ENCODE peak calls at places on chromosome 1, in four cellular contexts. A is IMR-90, I is thyroid gland, O is esophagus squamous epithelium. T is an unnamed sample.

GRCh38 chr1:39214714-39214997 is 10.2 kb downstream of the MACF1 start:
- DNase-seq in I (no peak), O (no peak), A (no peak), T (no peak)

GRCh38 chr1:204041803-204042505 is 31.0 kb upstream of the SOX13 start:
- DNase-seq in I (peak; percentile 10), O (no peak), A (peak; percentile 36), T (peak; percentile 75)

GRCh38 chr1:204331275-204331674 is 28.5 kb downstream of the PLEKHA6 start:
- DNase-seq in A (no peak), I (no peak), O (no peak), T (no peak)

GRCh38 chr1:10497109-10497508 is 22.4 kb downstream of the PEX14 start:
- DNase-seq in A (no peak), I (no peak), O (no peak), T (no peak)

GRCh38 chr1:226912587-226913176 is 27.4 kb upstream of the COQ8A start:
- DNase-seq in O (no peak), A (peak; percentile 6), I (peak; percentile 68), T (peak; percentile 80)

GRCh38 chr1:77438239-77438913 is 156.6 kb downstream of the AK5 start:
- DNase-seq in I (peak; percentile 5), A (peak; percentile 79), O (no peak), T (no peak)

GRCh38 chr1:87524021-87524754 is 195.5 kb downstream of the LMO4 start:
- DNase-seq in O (no peak), I (no peak), A (peak; percentile 73), T (no peak)

GRCh38 chr1:221648201-221648600 is 93.7 kb downstream of the DUSP10 start:
- DNase-seq in I (no peak), O (no peak), A (no peak), T (no peak)

GRCh38 chr1:184143449-184143848 is 91.9 kb downstream of the TSEN15 start:
- DNase-seq in O (no peak), A (peak; percentile 33), I (peak; percentile 65), T (no peak)

GRCh38 chr1:30191154-30191702 is 532.2 kb downstream of the MATN1 start:
- DNase-seq in I (no peak), O (no peak), A (peak; percentile 20), T (no peak)

GRCh38 chr1:235679644-235680043 is 30.1 kb upstream of the GNG4 start:
- DNase-seq in I (no peak), A (no peak), O (no peak), T (no peak)

GRCh38 chr1:235671992-235672391 is 22.4 kb upstream of the GNG4 start:
- DNase-seq in O (no peak), I (no peak), A (peak; percentile 5), T (no peak)

GRCh38 chr1:235679005-235679404 is 29.4 kb upstream of the GNG4 start:
- DNase-seq in I (no peak), O (no peak), A (no peak), T (no peak)

GRCh38 chr1:235673981-235674380 is 24.4 kb upstream of the GNG4 start:
- DNase-seq in A (no peak), O (no peak), I (no peak), T (no peak)

GRCh38 chr1:235675152-235675890 is 25.7 kb upstream of the GNG4 start:
- DNase-seq in A (peak; percentile 18), I (no peak), O (no peak), T (no peak)
- TF ChIP-seq POLR2A in A (no peak), I (no peak), O (no peak), T (no peak)

GRCh38 chr1:153790996-153791855 is 16.0 kb downstream of the SLC27A3 start:
- DNase-seq in O (no peak), A (peak; percentile 94), I (no peak), T (peak; percentile 74)
- H3K4me3 ChIP-seq in O (peak overlapping the region; percentile 58), A (peak overlapping the region; percentile 37), I (no peak overlapping the region), T (peak overlapping the region; percentile 43)

DNA sequence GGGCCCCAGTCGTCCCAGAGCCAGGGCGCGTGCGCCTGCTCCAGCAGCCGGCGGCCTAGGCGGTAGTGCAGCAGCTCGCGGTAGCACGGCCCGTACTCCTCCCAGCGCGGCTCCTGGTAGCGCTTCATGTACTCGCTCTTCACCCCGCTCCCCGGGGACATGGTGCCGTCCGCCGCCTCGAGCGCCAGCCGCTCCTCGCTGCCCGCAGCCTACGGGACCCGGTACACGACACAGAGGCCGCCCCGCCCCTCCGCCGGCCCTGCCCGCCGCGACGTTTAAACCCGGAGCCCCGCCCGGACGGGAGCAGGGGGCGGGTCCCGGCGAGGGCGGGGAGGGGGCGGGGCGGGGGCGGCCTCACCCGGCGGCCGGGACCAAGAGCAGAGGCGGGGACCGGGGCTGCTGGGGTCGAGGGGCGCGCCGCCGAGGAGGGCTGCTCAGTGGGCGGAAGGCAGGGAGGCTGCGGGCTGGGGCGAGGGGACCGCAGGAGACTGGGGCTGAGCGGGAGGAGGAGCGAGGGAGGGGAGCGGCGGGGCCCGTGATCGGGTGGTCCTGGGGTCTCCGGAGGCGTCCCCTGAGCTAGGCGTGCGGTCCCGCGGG is 444 bp downstream of the CCSAP start:
- DNase-seq in I (peak; percentile 84), A (peak; percentile 57), O (peak; percentile 45), T (peak; percentile 91)
- TF ChIP-seq POLR2A in I (no peak), A (no peak), O (peak; percentile 82), T (no peak)

DNA sequence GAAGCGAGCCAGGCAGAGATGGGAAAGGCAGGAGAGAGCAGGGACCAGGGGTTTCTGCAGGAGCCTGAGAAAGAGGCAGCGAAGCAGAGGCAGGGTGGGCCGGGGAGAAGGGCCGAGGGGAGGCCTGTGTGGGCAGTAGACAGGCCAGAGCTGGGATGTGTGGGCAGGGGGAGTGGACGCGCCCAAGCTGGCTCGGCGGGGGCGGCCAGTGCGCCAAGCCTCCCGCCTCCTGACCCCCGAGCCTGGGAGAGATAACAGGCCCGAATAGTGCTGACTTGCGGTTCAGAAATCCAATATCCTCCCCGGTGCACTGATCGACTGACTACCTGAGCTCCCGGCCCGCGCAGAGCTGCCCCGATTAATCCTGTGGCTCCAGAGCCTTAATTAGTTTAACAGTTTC is 41.9 kb downstream of the AHDC1 start:
- DNase-seq in I (no peak), O (no peak), A (no peak), T (no peak)
- H3K4me3 ChIP-seq in I (no peak overlapping the region), O (peak overlapping the region; percentile 16), A (no peak overlapping the region), T (no peak overlapping the region)

DNA sequence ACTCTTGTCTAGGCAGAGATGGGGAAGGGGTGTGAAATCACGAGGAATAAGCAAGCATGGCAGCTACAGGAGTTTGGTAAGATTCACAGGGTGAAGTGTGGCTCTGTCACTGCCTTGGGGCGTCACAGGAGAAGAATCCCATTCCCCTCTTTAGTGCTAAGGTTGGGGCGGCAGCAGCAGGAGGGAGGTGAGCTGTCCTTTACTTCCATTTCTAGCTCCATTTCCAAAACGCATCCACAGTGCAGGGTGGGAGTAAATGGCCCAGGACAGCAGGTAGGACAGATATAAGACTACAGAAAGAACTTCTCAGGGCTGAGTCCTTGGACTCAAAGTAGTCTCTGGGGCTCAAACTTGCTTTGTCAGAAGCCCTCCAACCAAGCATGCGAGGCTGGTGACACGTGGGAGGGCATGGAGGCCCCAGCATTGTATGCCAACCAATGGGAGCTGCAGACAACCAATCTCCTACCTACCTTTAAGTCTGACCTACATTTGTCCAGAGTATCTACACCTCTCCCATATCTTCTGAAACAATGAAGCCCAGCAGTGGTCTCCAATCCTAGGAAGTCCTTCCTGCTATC is 8.5 kb downstream of the MEF2D start:
- DNase-seq in O (no peak), I (no peak), A (no peak), T (no peak)
- TF ChIP-seq POLR2A in O (no peak), I (no peak), A (no peak), T (no peak)

DNA sequence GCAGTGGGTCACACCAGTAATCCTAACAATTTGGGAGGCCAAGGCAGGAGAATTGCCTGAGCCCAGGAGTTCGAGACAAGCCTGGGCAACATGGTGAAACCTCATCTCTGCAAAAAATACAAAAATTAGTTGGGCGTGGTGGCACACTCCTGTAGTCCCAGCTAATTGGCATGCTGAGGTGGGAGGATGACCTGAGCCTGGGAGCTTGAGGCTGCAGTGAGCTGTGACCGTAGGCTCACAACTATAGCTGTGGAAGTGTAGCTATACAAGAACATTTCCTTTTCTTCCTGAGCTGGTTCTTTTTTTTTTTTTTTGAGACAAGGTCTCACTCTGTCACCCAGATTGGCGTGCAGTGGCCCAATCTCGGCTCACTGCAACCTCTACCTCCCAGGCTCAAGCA is 19.1 kb upstream of the ZNF697 start:
- DNase-seq in O (no peak), A (no peak), I (peak; percentile 48), T (no peak)
- H3K4me3 ChIP-seq in O (no peak overlapping the region), A (no peak overlapping the region), I (no peak overlapping the region), T (no peak overlapping the region)

GRCh38 chr1:50970508-50970885 is 452 bp downstream of the CDKN2C start:
- DNase-seq in I (no peak), O (no peak), A (no peak), T (no peak)

GRCh38 chr1:50969611-50970507 is at the start of gene CDKN2C:
- DNase-seq in O (no peak), A (peak; percentile 86), I (peak; percentile 81), T (peak; percentile 91)

GRCh38 chr1:50967416-50968020 is 2.5 kb upstream of the CDKN2C start:
- DNase-seq in O (no peak), I (peak; percentile 15), A (no peak), T (no peak)

GRCh38 chr1:50968884-50969610 is 998 bp upstream of the CDKN2C start:
- DNase-seq in A (no peak), O (no peak), I (peak; percentile 61), T (peak; percentile 74)

GRCh38 chr1:50968021-50968883 is 1.8 kb upstream of the CDKN2C start:
- DNase-seq in A (peak; percentile 89), I (peak; percentile 93), O (peak; percentile 41), T (peak; percentile 95)
- TF ChIP-seq POLR2A in A (peak; percentile 71), I (peak; percentile 49), O (peak; percentile 81), T (peak; percentile 82)

GRCh38 chr1:37677808-37678207 is 14.5 kb upstream of the CDCA8 start:
- DNase-seq in A (no peak), I (no peak), O (no peak), T (no peak)

GRCh38 chr1:37670133-37670532 is 22.2 kb upstream of the CDCA8 start:
- DNase-seq in A (no peak), I (no peak), O (no peak), T (no peak)

GRCh38 chr1:37671261-37671660 is 21.1 kb upstream of the CDCA8 start:
- DNase-seq in I (no peak), A (no peak), O (no peak), T (no peak)

GRCh38 chr1:37676281-37677243 is 15.8 kb upstream of the CDCA8 start:
- DNase-seq in A (no peak), O (no peak), I (no peak), T (peak; percentile 83)

GRCh38 chr1:37673920-37674319 is 18.4 kb upstream of the CDCA8 start:
- DNase-seq in O (no peak), A (no peak), I (no peak), T (no peak)
- H3K4me3 ChIP-seq in O (no peak overlapping the region), A (no peak overlapping the region), I (no peak overlapping the region), T (no peak overlapping the region)

GRCh38 chr1:58781541-58782307 is 2.1 kb downstream of the JUN start:
- DNase-seq in A (peak; percentile 69), O (no peak), I (peak; percentile 70), T (peak; percentile 90)
- TF ChIP-seq POLR2A in A (peak; percentile 37), O (no peak), I (no peak), T (peak; percentile 17)

T was measured in sigmoid colon.